ENCODE peak calls at places on chromosomes 16 and 17, in four cellular contexts. A is activated T-cell treated with anti-CD3 and anti-CD28 coated beads, Interleukin-2, amount 50 U/mL, for 4 hours; D is T-helper 2 cell treated with Interferon-gamma antibody and Interleukin-4, amounts not matched to agents 5 μg/mL and 100 μg/mL, for 36 hours; H is activated CD4-positive, alpha-beta T cell treated with anti-CD3 and anti-CD28 coated beads, Interleukin-2, amount 50 U/mL, for 1 hour. F is an unnamed sample.

GRCh38 chr17:43416998-43417891 is 18.5 kb downstream of the ARL4D start:
- DNase-seq in A (no peak), D (no peak), H (no peak), F (peak)

GRCh38 chr17:77279448-77280303 is 138.9 kb downstream of the SEC14L1 start:
- DNase-seq in A (no peak), D (no peak), H (no peak), F (no peak)

GRCh38 chr16:27761816-27762215 is 211.9 kb downstream of the KATNIP start:
- DNase-seq in A (no peak), D (no peak), H (no peak), F (no peak)

GRCh38 chr17:67821871-67822367 is 3.4 kb upstream of the BPTF start:
- DNase-seq in A (no peak), D (no peak), H (no peak), F (no peak)

GRCh38 chr17:16343569-16343968 is 9.7 kb downstream of the CENPV start:
- DNase-seq in A (no peak), D (no peak), H (no peak), F (no peak)

GRCh38 chr17:79813826-79814623 is 17.1 kb upstream of the CBX8 start:
- DNase-seq in A (no peak), D (no peak), H (no peak), F (no peak)

GRCh38 chr17:31581022-31581483 is 189.6 kb downstream of the RAB11FIP4 start:
- DNase-seq in A (no peak), D (no peak), H (no peak), F (no peak)

GRCh38 chr16:915546-915945 is 55.2 kb downstream of the LMF1 start:
- DNase-seq in A (no peak), D (no peak), H (no peak), F (no peak)

GRCh38 chr17:28760987-28761562 is 17.3 kb downstream of the TRAF4 start:
- DNase-seq in A (no peak), D (no peak), H (no peak), F (no peak)

GRCh38 chr17:80861360-80861861 is 130.2 kb upstream of the CHMP6 start:
- DNase-seq in A (no peak), D (no peak), H (no peak), F (no peak)

GRCh38 chr16:53528797-53529196 is 25.8 kb upstream of the AKTIP start:
- DNase-seq in A (no peak), D (no peak), H (no peak), F (no peak)

GRCh38 chr17:61144137-61144536 is 255.5 kb upstream of the TBX2 start:
- DNase-seq in A (no peak), D (no peak), H (no peak), F (no peak)

GRCh38 chr16:55709801-55710200 is 54.0 kb downstream of the SLC6A2 start:
- DNase-seq in A (no peak), D (no peak), H (no peak), F (no peak)

F was measured in NCI-H1694 treated with DMSO at 0.1 percent for 48 hours.